ENCODE peak calls at places on chromosomes 13 and 19, in ten cellular contexts. U, T, R, S, A, P, K, L, G and Z are unnamed samples.

GRCh38 chr13:49821216-49821820 is 28.8 kb upstream of the KPNA3 start:
- DNase-seq in G (no peak), T (no peak), U (no peak), R (no peak), S (no peak), L (no peak), A (no peak), K (no peak), P (peak), Z (no peak)

GRCh38 chr19:5228932-5229777 is 111.5 kb downstream of the PTPRS start:
- DNase-seq in A (no peak), P (no peak), L (no peak), K (no peak), S (no peak), G (no peak), R (no peak), U (no peak), T (no peak), Z (no peak)

GRCh38 chr13:30408319-30409101 is 13.8 kb upstream of the UBE2L5 start:
- DNase-seq in T (peak), K (peak), P (peak), A (peak), R (peak), L (peak), S (peak), U (peak), G (peak), Z (peak)

GRCh38 chr19:42081584-42082258 is 5.8 kb downstream of the ZNF574 start:
- DNase-seq in S (peak), T (peak), P (peak), R (no peak), U (no peak), K (no peak), A (no peak), G (no peak), L (no peak), Z (no peak)

GRCh38 chr19:46975918-46976782 is 43.5 kb upstream of the NPAS1 start:
- DNase-seq in T (no peak), K (no peak), A (no peak), L (no peak), S (peak), R (no peak), P (no peak), U (peak), G (peak), Z (no peak)

GRCh38 chr13:73307481-73307880 is 248.7 kb downstream of the KLF5 start:
- DNase-seq in G (no peak), K (no peak), U (no peak), P (no peak), R (no peak), S (no peak), L (no peak), T (no peak), A (no peak), Z (no peak)

GRCh38 chr19:34188388-34188787 is 16.1 kb downstream of the LSM14A start:
- DNase-seq in A (no peak), L (no peak), T (no peak), U (no peak), P (no peak), R (no peak), G (no peak), S (no peak), K (no peak), Z (no peak)

GRCh38 chr13:43195551-43195950 is 172.2 kb downstream of the DNAJC15 start:
- DNase-seq in L (no peak), A (no peak), U (no peak), S (no peak), G (no peak), T (no peak), K (no peak), R (no peak), P (no peak), Z (no peak)

GRCh38 chr13:91601273-91601672 is 202.9 kb downstream of the GPC5 start:
- DNase-seq in T (no peak), A (no peak), P (no peak), G (no peak), U (no peak), R (no peak), L (no peak), K (no peak), S (no peak), Z (no peak)

GRCh38 chr13:106230450-106230849 is 305.0 kb downstream of the EFNB2 start:
- DNase-seq in P (no peak), S (no peak), R (no peak), K (no peak), G (no peak), T (no peak), U (no peak), A (no peak), L (no peak), Z (no peak)

GRCh38 chr13:32645854-32646253 is 59.6 kb downstream of the PDS5B start:
- DNase-seq in U (no peak), L (no peak), P (peak), G (no peak), A (no peak), R (no peak), S (no peak), K (no peak), T (peak), Z (peak)

GRCh38 chr13:30256713-30257432 is 50.5 kb downstream of the KATNAL1 start:
- DNase-seq in P (no peak), U (no peak), A (no peak), G (no peak), L (no peak), K (no peak), S (no peak), R (no peak), T (no peak), Z (no peak)

GRCh38 chr13:51523082-51523518 is 61.2 kb upstream of the WDFY2 start:
- DNase-seq in U (no peak), G (no peak), L (no peak), K (no peak), T (peak), R (no peak), A (no peak), S (no peak), P (peak), Z (no peak)

GRCh38 chr19:16262618-16263017 is 62.0 kb upstream of the KLF2 start:
- DNase-seq in G (no peak), A (no peak), P (no peak), R (peak), U (no peak), T (no peak), K (no peak), L (no peak), S (no peak), Z (no peak)

GRCh38 chr13:27290715-27291114 is 20.1 kb downstream of the RASL11A start:
- DNase-seq in L (no peak), S (no peak), R (no peak), G (no peak), A (no peak), K (no peak), U (no peak), P (no peak), T (no peak), Z (no peak)

GRCh38 chr19:4130635-4131438 is 6.9 kb upstream of the MAP2K2 start:
- DNase-seq in U (no peak), S (no peak), R (no peak), T (no peak), L (no peak), P (no peak), G (no peak), A (no peak), K (no peak), Z (no peak)

GRCh38 chr13:50732712-50733111 is 110.8 kb downstream of the DLEU7 start:
- DNase-seq in S (no peak), P (no peak), T (no peak), K (no peak), G (no peak), L (no peak), A (no peak), U (no peak), R (no peak), Z (no peak)

GRCh38 chr13:93951153-93951552 is 528.3 kb downstream of the DCT start:
- DNase-seq in L (no peak), G (no peak), T (no peak), S (no peak), P (no peak), R (no peak), A (no peak), K (no peak), U (no peak), Z (no peak)

GRCh38 chr13:109627649-109628048 is 158.7 kb downstream of the IRS2 start:
- DNase-seq in U (no peak), R (no peak), A (no peak), T (no peak), G (no peak), P (no peak), K (no peak), L (no peak), S (no peak), Z (no peak)

GRCh38 chr13:94664889-94665288 is 47.5 kb downstream of the SOX21 start:
- DNase-seq in S (no peak), P (no peak), G (no peak), K (no peak), U (no peak), L (no peak), A (no peak), T (no peak), R (no peak), Z (no peak)

GRCh38 chr19:18653853-18654252 is 17.0 kb downstream of the KLHL26 start:
- DNase-seq in T (no peak), A (no peak), U (no peak), L (no peak), S (no peak), G (no peak), K (no peak), R (no peak), P (no peak), Z (no peak)

GRCh38 chr13:45737571-45738002 is 35.5 kb downstream of the CBY2 start:
- DNase-seq in S (no peak), K (no peak), G (no peak), U (no peak), A (no peak), T (peak), R (no peak), P (peak), L (no peak), Z (no peak)

GRCh38 chr19:41882568-41883462 is at the start of gene ARHGEF1:
- DNase-seq in L (peak), A (peak), U (peak), K (peak), R (no peak), T (peak), P (peak), G (peak), S (peak), Z (peak)

GRCh38 chr19:7917292-7918061 is 2.7 kb upstream of the SNAPC2 start:
- DNase-seq in G (peak), A (peak), U (no peak), R (no peak), L (peak), P (peak), T (peak), K (peak), S (peak), Z (peak)

GRCh38 chr13:40790232-40790631 is 821 bp downstream of the SLC25A15 start:
- DNase-seq in G (no peak), L (no peak), R (no peak), P (no peak), A (no peak), U (no peak), T (no peak), S (no peak), K (no peak), Z (no peak)

GRCh38 chr13:20824762-20825161 is 51.0 kb upstream of the EEF1AKMT1 start:
- DNase-seq in U (no peak), G (no peak), A (no peak), L (no peak), T (no peak), S (no peak), K (no peak), P (no peak), R (no peak), Z (no peak)

GRCh38 chr19:46906221-46906620 is 45.4 kb downstream of the ARHGAP35 start:
- DNase-seq in L (no peak), A (no peak), K (no peak), R (no peak), P (no peak), S (no peak), T (no peak), G (no peak), U (no peak), Z (no peak)

GRCh38 chr19:32870154-32870573 is 597 bp upstream of the SLC7A9 start:
- DNase-seq in R (no peak), P (no peak), K (no peak), G (peak), A (no peak), L (no peak), T (no peak), U (no peak), S (no peak), Z (no peak)

GRCh38 chr19:40110570-40110969 is 19.8 kb upstream of the ZNF780A start:
- DNase-seq in G (no peak), A (no peak), T (no peak), U (no peak), S (no peak), K (no peak), P (no peak), R (no peak), L (no peak), Z (no peak)